ENCODE peak calls at places on chromosomes 13 and 19, in ten cellular contexts. One of them, this sample, is unnamed.

GRCh38 chr13:30618186-30618937 is 642 bp downstream of the USPL1 start:
- DNase-seq in HCT116: no peak
- DNase-seq in transverse colon: peak; percentile 30
- DNase-seq in prostate gland: peak; percentile 27
- DNase-seq in breast epithelium: no peak
- DNase-seq in stomach: peak; percentile 27
- DNase-seq in sigmoid colon: peak; percentile 65
- DNase-seq in suprapubic skin: no peak
- DNase-seq in Panc1: no peak
- DNase-seq in endothelial cell of umbilical vein: peak; percentile 48
- DNase-seq in this sample: no peak

GRCh38 chr19:48255376-48256303 is at the start of gene CARD8:
- DNase-seq in HCT116: peak; percentile 84
- DNase-seq in transverse colon: peak; percentile 87
- DNase-seq in prostate gland: peak; percentile 80
- DNase-seq in breast epithelium: peak; percentile 65
- DNase-seq in stomach: peak; percentile 82
- DNase-seq in sigmoid colon: peak; percentile 89
- DNase-seq in suprapubic skin: peak; percentile 85
- DNase-seq in Panc1: peak; percentile 63
- DNase-seq in endothelial cell of umbilical vein: peak; percentile 94
- DNase-seq in this sample: peak; percentile 91

GRCh38 chr19:3801412-3802096 is 15.4 kb upstream of the MATK start:
- DNase-seq in HCT116: no peak
- DNase-seq in transverse colon: peak; percentile 37
- DNase-seq in prostate gland: peak; percentile 53
- DNase-seq in breast epithelium: peak; percentile 36
- DNase-seq in stomach: peak; percentile 44
- DNase-seq in sigmoid colon: no peak
- DNase-seq in suprapubic skin: no peak
- DNase-seq in Panc1: no peak
- DNase-seq in endothelial cell of umbilical vein: no peak
- DNase-seq in this sample: peak; percentile 90

GRCh38 chr13:101452519-101453485 is at the start of gene ITGBL1:
- DNase-seq in HCT116: no peak
- DNase-seq in transverse colon: no peak
- DNase-seq in prostate gland: no peak
- DNase-seq in breast epithelium: no peak
- DNase-seq in stomach: no peak
- DNase-seq in sigmoid colon: no peak
- DNase-seq in suprapubic skin: peak; percentile 85
- DNase-seq in Panc1: no peak
- DNase-seq in endothelial cell of umbilical vein: peak; percentile 48
- DNase-seq in this sample: no peak

GRCh38 chr13:98507060-98507797 is 69.7 kb downstream of the STK24 start:
- DNase-seq in HCT116: no peak
- DNase-seq in transverse colon: peak; percentile 62
- DNase-seq in prostate gland: peak; percentile 17
- DNase-seq in breast epithelium: peak; percentile 76
- DNase-seq in stomach: peak; percentile 86
- DNase-seq in sigmoid colon: peak; percentile 83
- DNase-seq in suprapubic skin: no peak
- DNase-seq in Panc1: no peak
- DNase-seq in endothelial cell of umbilical vein: peak; percentile 97
- DNase-seq in this sample: peak; percentile 67

GRCh38 chr19:41083516-41083915 is 4.7 kb upstream of the CYP2A13 start:
- DNase-seq in HCT116: no peak
- DNase-seq in transverse colon: no peak
- DNase-seq in prostate gland: no peak
- DNase-seq in breast epithelium: no peak
- DNase-seq in stomach: no peak
- DNase-seq in sigmoid colon: no peak
- DNase-seq in suprapubic skin: no peak
- DNase-seq in Panc1: no peak
- DNase-seq in endothelial cell of umbilical vein: no peak
- DNase-seq in this sample: no peak

GRCh38 chr19:30675086-30675485 is 302.9 kb downstream of the ZNF536 start:
- DNase-seq in HCT116: no peak
- DNase-seq in transverse colon: no peak
- DNase-seq in prostate gland: no peak
- DNase-seq in breast epithelium: no peak
- DNase-seq in stomach: no peak
- DNase-seq in sigmoid colon: no peak
- DNase-seq in suprapubic skin: no peak
- DNase-seq in Panc1: no peak
- DNase-seq in endothelial cell of umbilical vein: no peak
- DNase-seq in this sample: no peak

GRCh38 chr13:32225494-32225931 is 89.7 kb downstream of the ZAR1L start:
- DNase-seq in HCT116: no peak
- DNase-seq in transverse colon: no peak
- DNase-seq in prostate gland: no peak
- DNase-seq in breast epithelium: no peak
- DNase-seq in stomach: no peak
- DNase-seq in sigmoid colon: no peak
- DNase-seq in suprapubic skin: no peak
- DNase-seq in Panc1: no peak
- DNase-seq in endothelial cell of umbilical vein: no peak
- DNase-seq in this sample: peak; percentile 28

GRCh38 chr13:55570371-55570770 is 1570.3 kb upstream of the PRR20A start:
- DNase-seq in HCT116: no peak
- DNase-seq in transverse colon: no peak
- DNase-seq in prostate gland: no peak
- DNase-seq in breast epithelium: no peak
- DNase-seq in stomach: no peak
- DNase-seq in sigmoid colon: no peak
- DNase-seq in suprapubic skin: no peak
- DNase-seq in Panc1: no peak
- DNase-seq in endothelial cell of umbilical vein: no peak
- DNase-seq in this sample: no peak

GRCh38 chr13:55569082-55569481 is 1571.6 kb upstream of the PRR20A start:
- DNase-seq in HCT116: no peak
- DNase-seq in transverse colon: no peak
- DNase-seq in prostate gland: no peak
- DNase-seq in breast epithelium: no peak
- DNase-seq in stomach: no peak
- DNase-seq in sigmoid colon: no peak
- DNase-seq in suprapubic skin: no peak
- DNase-seq in Panc1: no peak
- DNase-seq in endothelial cell of umbilical vein: no peak
- DNase-seq in this sample: no peak

GRCh38 chr13:55571237-55571867 is 1569.4 kb upstream of the PRR20A start:
- DNase-seq in HCT116: no peak
- DNase-seq in transverse colon: no peak
- DNase-seq in prostate gland: no peak
- DNase-seq in breast epithelium: no peak
- DNase-seq in stomach: no peak
- DNase-seq in sigmoid colon: no peak
- DNase-seq in suprapubic skin: no peak
- DNase-seq in Panc1: no peak
- DNase-seq in endothelial cell of umbilical vein: no peak
- DNase-seq in this sample: peak; percentile 54

GRCh38 chr13:55567721-55568625 is 1572.7 kb upstream of the PRR20A start:
- DNase-seq in HCT116: no peak
- DNase-seq in transverse colon: no peak
- DNase-seq in prostate gland: no peak
- DNase-seq in breast epithelium: no peak
- DNase-seq in stomach: no peak
- DNase-seq in sigmoid colon: no peak
- DNase-seq in suprapubic skin: no peak
- DNase-seq in Panc1: no peak
- DNase-seq in endothelial cell of umbilical vein: no peak
- DNase-seq in this sample: no peak

DNA sequence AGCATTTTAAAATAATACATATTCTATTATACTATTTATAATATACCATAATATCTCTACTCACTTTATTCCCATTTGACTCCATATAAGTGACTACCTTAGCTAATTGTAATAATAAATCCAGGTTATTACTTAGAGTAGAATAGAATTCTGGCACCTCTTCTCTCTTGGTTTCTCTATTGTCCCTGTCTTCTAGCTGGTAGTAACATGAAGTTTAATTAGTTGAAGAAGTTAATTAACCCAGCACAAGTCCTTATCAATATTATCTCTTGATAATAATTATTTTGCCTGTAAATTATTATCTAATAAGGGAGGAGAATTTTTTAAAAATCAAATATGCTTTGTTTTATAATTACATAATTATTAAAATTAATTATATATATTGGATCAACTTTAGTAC is 1571.2 kb upstream of the PRR20A start:
- DNase-seq in HCT116: no peak
- DNase-seq in transverse colon: no peak
- DNase-seq in prostate gland: no peak
- DNase-seq in breast epithelium: no peak
- DNase-seq in stomach: no peak
- DNase-seq in sigmoid colon: no peak
- DNase-seq in suprapubic skin: no peak
- DNase-seq in Panc1: no peak
- DNase-seq in endothelial cell of umbilical vein: no peak
- DNase-seq in this sample: no peak
- H3K4me1 ChIP-seq in HCT116: no peaks in the 10 kb centered on the region
- H3K4me1 ChIP-seq in transverse colon: no peaks in the 10 kb centered on the region
- H3K4me1 ChIP-seq in prostate gland: no peaks in the 10 kb centered on the region
- H3K4me1 ChIP-seq in breast epithelium: no peaks in the 10 kb centered on the region
- H3K4me1 ChIP-seq in stomach: no peaks in the 10 kb centered on the region
- H3K4me1 ChIP-seq in sigmoid colon: no peaks in the 10 kb centered on the region
- H3K4me1 ChIP-seq in suprapubic skin: no peaks in the 10 kb centered on the region
- H3K4me1 ChIP-seq in Panc1: no peaks in the 10 kb centered on the region
- H3K4me1 ChIP-seq in endothelial cell of umbilical vein: no peaks in the 10 kb centered on the region
- H3K4me1 ChIP-seq in this sample: peaks cover 54% of the 10 kb centered on the region

GRCh38 chr19:2271516-2272103 is 10.4 kb downstream of the PEAK3 start:
- DNase-seq in HCT116: no peak
- DNase-seq in transverse colon: peak; percentile 37
- DNase-seq in prostate gland: no peak
- DNase-seq in breast epithelium: no peak
- DNase-seq in stomach: no peak
- DNase-seq in sigmoid colon: no peak
- DNase-seq in suprapubic skin: no peak
- DNase-seq in Panc1: no peak
- DNase-seq in endothelial cell of umbilical vein: no peak
- DNase-seq in this sample: no peak

GRCh38 chr19:2270157-2270571 is 11.8 kb downstream of the PEAK3 start:
- DNase-seq in HCT116: no peak
- DNase-seq in transverse colon: peak; percentile 54
- DNase-seq in prostate gland: no peak
- DNase-seq in breast epithelium: no peak
- DNase-seq in stomach: no peak
- DNase-seq in sigmoid colon: peak; percentile 85
- DNase-seq in suprapubic skin: peak; percentile 92
- DNase-seq in Panc1: no peak
- DNase-seq in endothelial cell of umbilical vein: no peak
- DNase-seq in this sample: no peak

GRCh38 chr19:2268861-2269243 is 12.6 kb upstream of the JSRP1 start:
- DNase-seq in HCT116: no peak
- DNase-seq in transverse colon: no peak
- DNase-seq in prostate gland: no peak
- DNase-seq in breast epithelium: no peak
- DNase-seq in stomach: no peak
- DNase-seq in sigmoid colon: no peak
- DNase-seq in suprapubic skin: no peak
- DNase-seq in Panc1: no peak
- DNase-seq in endothelial cell of umbilical vein: no peak
- DNase-seq in this sample: no peak

GRCh38 chr19:2269244-2270156 is 12.5 kb downstream of the PEAK3 start:
- DNase-seq in HCT116: peak; percentile 85
- DNase-seq in transverse colon: peak; percentile 99
- DNase-seq in prostate gland: peak; percentile 97
- DNase-seq in breast epithelium: peak; percentile 98
- DNase-seq in stomach: peak; percentile 98
- DNase-seq in sigmoid colon: peak; percentile 99
- DNase-seq in suprapubic skin: peak; percentile 99
- DNase-seq in Panc1: no peak
- DNase-seq in endothelial cell of umbilical vein: peak; percentile 95
- DNase-seq in this sample: peak; percentile 96

DNA sequence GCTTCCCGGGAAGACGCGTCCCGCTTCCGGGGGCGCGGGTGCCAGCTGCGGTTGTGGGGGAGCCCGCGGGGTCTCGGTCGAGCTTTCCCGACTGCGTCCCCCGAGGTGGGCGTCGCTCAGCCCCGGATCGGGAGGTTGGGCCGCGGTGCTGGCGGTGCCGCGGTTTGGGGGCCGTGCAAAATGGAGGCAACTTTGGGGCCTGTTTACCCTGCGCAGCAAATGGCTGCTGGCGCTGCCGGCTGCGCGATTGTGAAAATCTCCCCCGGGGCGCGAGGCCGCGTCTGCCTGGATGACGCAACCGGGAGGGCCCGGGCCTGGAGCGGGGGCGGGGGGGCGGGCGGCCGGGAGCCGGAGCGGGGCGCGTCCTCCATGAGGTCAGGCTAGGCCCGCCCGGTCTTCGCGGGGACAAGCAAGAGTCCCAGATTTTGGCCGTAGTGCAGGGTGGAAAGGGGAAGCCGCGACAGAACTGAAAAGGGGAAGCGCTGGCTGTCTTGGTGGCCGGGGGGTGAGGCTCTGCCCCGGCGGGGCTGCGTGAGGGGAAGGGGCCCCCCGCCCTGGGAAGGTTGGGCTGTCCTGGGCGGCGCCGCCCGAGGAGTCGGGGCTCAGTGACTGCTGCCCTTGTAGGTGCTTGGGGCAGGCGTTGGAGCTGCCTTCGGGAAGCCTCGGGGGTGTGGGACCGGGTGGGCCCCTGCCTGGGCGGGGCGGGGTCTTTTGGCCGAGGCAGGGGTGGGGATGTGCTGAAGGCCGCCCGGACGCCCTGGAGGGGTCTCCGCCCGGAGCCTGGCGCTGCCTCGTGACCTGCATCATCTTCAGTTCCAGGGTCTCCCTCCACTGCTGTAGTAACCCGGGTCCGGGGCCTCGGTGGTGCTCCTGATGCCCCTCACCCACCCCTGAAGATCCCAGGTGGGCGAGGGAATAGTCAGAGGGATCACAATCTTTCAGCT is 11.1 kb downstream of the PEAK3 start:
- DNase-seq in HCT116: no peak
- DNase-seq in transverse colon: peak; percentile 83
- DNase-seq in prostate gland: peak; percentile 78
- DNase-seq in breast epithelium: peak; percentile 77
- DNase-seq in stomach: peak; percentile 82
- DNase-seq in sigmoid colon: peak; percentile 95
- DNase-seq in suprapubic skin: peak; percentile 94
- DNase-seq in Panc1: no peak
- DNase-seq in endothelial cell of umbilical vein: peak; percentile 63
- DNase-seq in this sample: peak; percentile 56
- TF ChIP-seq POLR2AphosphoS5 in HCT116: peak; percentile 24
- TF ChIP-seq POLR2AphosphoS5 in transverse colon: peak; percentile 89
- TF ChIP-seq POLR2AphosphoS5 in prostate gland: peak; percentile 80
- TF ChIP-seq POLR2AphosphoS5 in breast epithelium: peak; percentile 87
- TF ChIP-seq POLR2AphosphoS5 in stomach: peak; percentile 89
- TF ChIP-seq POLR2AphosphoS5 in sigmoid colon: peak; percentile 90
- TF ChIP-seq POLR2AphosphoS5 in suprapubic skin: no peak
- TF ChIP-seq POLR2AphosphoS5 in Panc1: no peak
- TF ChIP-seq POLR2AphosphoS5 in endothelial cell of umbilical vein: peak; percentile 5
- TF ChIP-seq POLR2AphosphoS5 in this sample: no peak

DNA sequence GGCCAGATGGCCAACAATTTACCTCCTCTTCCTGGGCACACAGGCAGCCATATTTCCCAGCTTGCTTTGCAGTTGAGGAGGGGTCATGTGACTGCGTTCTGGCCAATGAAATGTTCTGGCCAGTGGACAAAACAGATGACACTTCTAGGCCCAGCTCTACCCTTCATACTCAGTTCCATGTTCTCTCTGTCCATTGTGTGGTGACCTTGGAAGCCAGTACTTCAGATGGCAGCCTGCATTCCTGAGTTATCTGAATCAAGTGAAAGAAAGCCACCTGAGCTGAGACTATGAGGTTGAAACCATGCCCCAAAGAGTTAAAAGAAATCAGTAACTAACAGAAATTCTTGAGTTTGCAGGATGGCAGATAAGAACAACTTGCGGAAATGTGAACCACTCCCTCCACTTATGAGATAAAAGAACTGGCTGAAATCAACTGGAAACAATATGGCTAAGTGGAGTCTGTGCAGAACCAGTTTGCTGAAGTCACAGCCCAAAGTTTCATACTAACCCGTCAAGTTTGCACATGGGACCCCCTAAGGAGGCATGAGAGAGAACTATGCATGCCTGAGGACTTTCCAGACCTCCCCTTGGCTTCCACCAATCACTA is 8.1 kb downstream of the FAM187B start:
- DNase-seq in HCT116: no peak
- DNase-seq in transverse colon: no peak
- DNase-seq in prostate gland: no peak
- DNase-seq in breast epithelium: no peak
- DNase-seq in stomach: no peak
- DNase-seq in sigmoid colon: no peak
- DNase-seq in suprapubic skin: peak; percentile 26
- DNase-seq in Panc1: no peak
- DNase-seq in endothelial cell of umbilical vein: peak; percentile 9
- DNase-seq in this sample: peak; percentile 36
- H3K4me1 ChIP-seq in HCT116: peaks cover 3% of the 10 kb centered on the region
- H3K4me1 ChIP-seq in transverse colon: no peaks in the 10 kb centered on the region
- H3K4me1 ChIP-seq in prostate gland: no peaks in the 10 kb centered on the region
- H3K4me1 ChIP-seq in breast epithelium: no peaks in the 10 kb centered on the region
- H3K4me1 ChIP-seq in stomach: peaks cover 5% of the 10 kb centered on the region
- H3K4me1 ChIP-seq in sigmoid colon: no peaks in the 10 kb centered on the region
- H3K4me1 ChIP-seq in suprapubic skin: peaks cover 18% of the 10 kb centered on the region
- H3K4me1 ChIP-seq in Panc1: no peaks in the 10 kb centered on the region
- H3K4me1 ChIP-seq in endothelial cell of umbilical vein: no peaks in the 10 kb centered on the region
- H3K4me1 ChIP-seq in this sample: no peaks in the 10 kb centered on the region

GRCh38 chr19:42234364-42234763 is 8.0 kb downstream of the GSK3A start:
- DNase-seq in HCT116: no peak
- DNase-seq in transverse colon: no peak
- DNase-seq in prostate gland: no peak
- DNase-seq in breast epithelium: no peak
- DNase-seq in stomach: no peak
- DNase-seq in sigmoid colon: no peak
- DNase-seq in suprapubic skin: no peak
- DNase-seq in Panc1: no peak
- DNase-seq in endothelial cell of umbilical vein: no peak
- DNase-seq in this sample: no peak

GRCh38 chr19:42229855-42230331 is 9.8 kb downstream of the ZNF526 start:
- DNase-seq in HCT116: no peak
- DNase-seq in transverse colon: no peak
- DNase-seq in prostate gland: no peak
- DNase-seq in breast epithelium: no peak
- DNase-seq in stomach: no peak
- DNase-seq in sigmoid colon: no peak
- DNase-seq in suprapubic skin: no peak
- DNase-seq in Panc1: no peak
- DNase-seq in endothelial cell of umbilical vein: no peak
- DNase-seq in this sample: no peak

GRCh38 chr19:42233106-42233505 is 9.3 kb downstream of the GSK3A start:
- DNase-seq in HCT116: no peak
- DNase-seq in transverse colon: no peak
- DNase-seq in prostate gland: no peak
- DNase-seq in breast epithelium: no peak
- DNase-seq in stomach: no peak
- DNase-seq in sigmoid colon: no peak
- DNase-seq in suprapubic skin: no peak
- DNase-seq in Panc1: no peak
- DNase-seq in endothelial cell of umbilical vein: no peak
- DNase-seq in this sample: no peak

GRCh38 chr19:42233638-42234292 is 8.6 kb downstream of the GSK3A start:
- DNase-seq in HCT116: no peak
- DNase-seq in transverse colon: no peak
- DNase-seq in prostate gland: no peak
- DNase-seq in breast epithelium: no peak
- DNase-seq in stomach: no peak
- DNase-seq in sigmoid colon: no peak
- DNase-seq in suprapubic skin: no peak
- DNase-seq in Panc1: no peak
- DNase-seq in endothelial cell of umbilical vein: no peak
- DNase-seq in this sample: no peak

GRCh38 chr19:42232435-42232834 is 10.0 kb downstream of the GSK3A start:
- DNase-seq in HCT116: no peak
- DNase-seq in transverse colon: no peak
- DNase-seq in prostate gland: no peak
- DNase-seq in breast epithelium: no peak
- DNase-seq in stomach: no peak
- DNase-seq in sigmoid colon: no peak
- DNase-seq in suprapubic skin: no peak
- DNase-seq in Panc1: no peak
- DNase-seq in endothelial cell of umbilical vein: no peak
- DNase-seq in this sample: no peak
- TF ChIP-seq POLR2AphosphoS5 in HCT116: no peak
- TF ChIP-seq POLR2AphosphoS5 in transverse colon: no peak
- TF ChIP-seq POLR2AphosphoS5 in prostate gland: no peak
- TF ChIP-seq POLR2AphosphoS5 in breast epithelium: no peak
- TF ChIP-seq POLR2AphosphoS5 in stomach: no peak
- TF ChIP-seq POLR2AphosphoS5 in sigmoid colon: no peak
- TF ChIP-seq POLR2AphosphoS5 in suprapubic skin: no peak
- TF ChIP-seq POLR2AphosphoS5 in Panc1: no peak
- TF ChIP-seq POLR2AphosphoS5 in endothelial cell of umbilical vein: peak; percentile 16
- TF ChIP-seq POLR2AphosphoS5 in this sample: no peak